ENCODE peak calls at places on chromosomes 4 and X, in ten cellular contexts. M, Z, T, A, R, O, I, Q, C and F are unnamed samples.
A peak's percentile ranks its signal among the peaks of the same experiment; 100 is the strongest.

GRCh38 chr4:114318309-114318708 is 280.3 kb upstream of the UGT8 start:
- DNase-seq in Z (no peak), C (no peak), R (no peak), I (no peak), Q (no peak), M (no peak), O (no peak), T (peak; percentile 9), A (no peak), F (no peak)

GRCh38 chrX:6071755-6072154 is 156.9 kb downstream of the NLGN4X start:
- DNase-seq in I (no peak), O (no peak), C (no peak), Z (no peak), R (no peak), M (no peak), Q (no peak), T (no peak), A (no peak), F (no peak)

GRCh38 chr4:94533405-94534223 is 81.9 kb downstream of the PDLIM5 start:
- DNase-seq in A (no peak), T (no peak), Z (no peak), Q (peak; percentile 63), M (no peak), R (no peak), C (no peak), I (no peak), O (no peak), F (no peak)

GRCh38 chrX:29530520-29530919 is 684.8 kb upstream of the MAGEB2 start:
- DNase-seq in Z (no peak), O (no peak), T (no peak), A (no peak), C (peak; percentile 39), Q (peak; percentile 71), R (peak; percentile 22), M (no peak), I (peak; percentile 27), F (no peak)

GRCh38 chr4:118270492-118270891 is 82.3 kb downstream of the PRSS12 start:
- DNase-seq in C (peak; percentile 74), Z (no peak), Q (peak; percentile 71), M (no peak), R (peak; percentile 72), I (peak; percentile 64), A (no peak), T (no peak), O (no peak), F (no peak)

GRCh38 chr4:84683065-84683464 is 100.1 kb downstream of the CDS1 start:
- DNase-seq in T (no peak), A (no peak), O (no peak), I (no peak), C (no peak), M (no peak), Z (no peak), R (no peak), Q (no peak), F (no peak)

GRCh38 chrX:87409113-87409841 is 108.3 kb upstream of the KLHL4 start:
- DNase-seq in Q (peak; percentile 45), O (no peak), A (peak; percentile 83), I (peak; percentile 3), Z (peak; percentile 15), M (peak; percentile 26), R (peak; percentile 96), C (peak; percentile 91), T (no peak), F (peak; percentile 3)

GRCh38 chrX:135697614-135698013 is 15.8 kb upstream of the CT45A1 start:
- DNase-seq in O (no peak), R (no peak), A (no peak), Z (no peak), T (no peak), Q (no peak), C (no peak), M (no peak), I (no peak), F (no peak)

GRCh38 chrX:133364201-133364600 is 51.1 kb downstream of the GPC4 start:
- DNase-seq in O (no peak), T (no peak), A (no peak), R (no peak), Q (no peak), M (no peak), Z (no peak), C (peak; percentile 1), I (peak; percentile 26), F (no peak)

GRCh38 chrX:81286608-81287007 is 84.7 kb downstream of the SH3BGRL start:
- DNase-seq in T (no peak), C (no peak), I (no peak), R (no peak), Z (no peak), O (no peak), M (no peak), Q (peak; percentile 47), A (no peak), F (no peak)

GRCh38 chr4:150583287-150584197 is 1.6 kb downstream of the MAB21L2 start:
- DNase-seq in A (no peak), Z (no peak), R (peak; percentile 51), M (no peak), O (no peak), C (peak; percentile 36), Q (no peak), I (no peak), T (no peak), F (peak; percentile 71)

GRCh38 chr4:8342651-8343050 is 73.1 kb downstream of the HTRA3 start:
- DNase-seq in C (no peak), Z (no peak), A (no peak), O (no peak), I (no peak), M (no peak), R (no peak), T (no peak), Q (no peak), F (no peak)

GRCh38 chr4:180058731-180059215 is 2184.4 kb upstream of the TENM3 start:
- DNase-seq in Z (no peak), R (peak; percentile 79), I (peak; percentile 44), C (peak; percentile 31), A (no peak), Q (no peak), O (peak; percentile 56), M (no peak), T (no peak), F (peak; percentile 53)

GRCh38 chr4:825063-825968 is 613 bp downstream of the CPLX1 start:
- DNase-seq in Z (no peak), Q (no peak), I (peak; percentile 43), O (peak; percentile 47), R (no peak), T (no peak), C (no peak), M (no peak), A (no peak), F (no peak)

GRCh38 chr4:53658029-53658428 is 66.7 kb upstream of the LNX1 start:
- DNase-seq in R (no peak), Z (no peak), T (no peak), M (no peak), O (no peak), Q (no peak), I (no peak), C (no peak), A (no peak), F (no peak)

GRCh38 chr4:76764251-76764650 is 133.7 kb downstream of the SOWAHB start:
- DNase-seq in O (no peak), M (no peak), A (no peak), R (peak; percentile 70), Q (peak; percentile 35), T (peak; percentile 70), C (peak; percentile 58), Z (no peak), I (peak; percentile 85), F (no peak)

GRCh38 chrX:20680998-20681397 is 414.3 kb upstream of the RPS6KA3 start:
- DNase-seq in I (peak; percentile 70), R (no peak), T (no peak), C (peak; percentile 39), A (no peak), Z (peak; percentile 22), O (no peak), M (no peak), Q (peak; percentile 5), F (no peak)

GRCh38 chr4:147482281-147482680 is 1.4 kb downstream of the EDNRA start:
- DNase-seq in Z (no peak), Q (peak; percentile 90), I (no peak), C (peak; percentile 41), A (no peak), T (no peak), M (no peak), R (peak; percentile 17), O (no peak), F (no peak)
- H3K4me3 ChIP-seq in Z (no peak overlapping the region), Q (no peak overlapping the region), I (no peak overlapping the region), C (no peak overlapping the region), A (peak overlapping the region; percentile 77), T (no peak overlapping the region), M (peak overlapping the region; percentile 77), R (peak overlapping the region; percentile 59), O (peak overlapping the region; percentile 62), F (no peak overlapping the region)

DNA sequence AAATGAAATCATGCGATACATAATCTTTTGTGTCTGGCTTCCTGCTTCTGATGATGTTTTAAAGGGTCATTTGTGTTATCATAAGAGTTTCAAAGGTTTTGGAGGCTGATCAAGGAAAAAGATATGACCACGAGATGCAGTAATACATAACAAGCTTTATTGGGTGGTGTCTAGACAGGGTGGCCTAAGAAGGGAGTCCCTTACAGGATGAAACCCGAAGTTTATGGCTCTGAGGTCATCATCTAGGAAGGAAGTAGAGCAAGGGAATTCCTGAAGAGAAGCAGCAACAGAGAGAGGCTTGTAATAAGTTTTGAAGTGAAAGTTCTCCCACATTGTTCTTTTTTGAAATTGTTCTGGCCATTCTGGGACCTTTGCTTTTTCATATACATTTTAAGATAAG is 40.8 kb upstream of the SOD3 start:
- DNase-seq in A (no peak), C (no peak), O (no peak), R (no peak), Q (peak; percentile 48), Z (no peak), T (no peak), I (no peak), M (no peak), F (no peak)
- H3K4me3 ChIP-seq in A (no peak overlapping the region), C (no peak overlapping the region), O (no peak overlapping the region), R (no peak overlapping the region), Q (no peak overlapping the region), Z (no peak overlapping the region), T (no peak overlapping the region), I (no peak overlapping the region), M (no peak overlapping the region), F (no peak overlapping the region)

DNA sequence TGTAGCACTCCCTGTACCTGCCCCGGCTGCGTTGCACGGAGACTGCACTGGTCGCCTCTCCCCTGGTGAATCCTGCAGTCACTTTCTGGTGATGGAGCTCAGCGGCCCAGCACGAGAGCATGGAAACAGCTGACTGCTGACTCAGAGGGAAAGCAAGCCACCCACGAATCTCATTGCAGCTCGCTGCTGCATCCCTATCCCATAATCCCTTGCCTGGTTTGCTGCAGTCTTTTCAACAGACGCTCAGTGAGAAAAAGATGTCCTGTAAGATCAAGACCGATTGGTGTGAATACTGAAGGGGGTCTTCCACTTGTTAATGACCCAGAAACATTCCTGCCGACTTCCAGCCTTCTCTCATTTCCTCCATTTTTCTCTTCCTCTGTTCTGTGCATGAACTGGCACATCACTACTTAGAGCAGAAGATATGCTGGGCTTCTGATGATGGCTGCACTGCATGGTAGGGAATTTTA is 52.9 kb downstream of the TRIM2 start:
- DNase-seq in C (peak; percentile 59), R (peak; percentile 73), A (no peak), O (no peak), Z (no peak), I (peak; percentile 85), Q (no peak), M (no peak), T (no peak), F (no peak)
- H3K4me3 ChIP-seq in C (no peak overlapping the region), R (peak overlapping the region; percentile 38), A (no peak overlapping the region), O (no peak overlapping the region), Z (no peak overlapping the region), I (peak overlapping the region; percentile 48), Q (no peak overlapping the region), M (peak overlapping the region; percentile 45), T (no peak overlapping the region), F (no peak overlapping the region)

GRCh38 chrX:71252221-71252620 is 1.7 kb downstream of the ZMYM3 start:
- DNase-seq in T (no peak), M (no peak), I (no peak), C (no peak), R (no peak), A (no peak), Z (no peak), O (no peak), Q (no peak), F (no peak)
- H3K4me3 ChIP-seq in T (peak overlapping the region; percentile 5), M (no peak overlapping the region), I (no peak overlapping the region), C (no peak overlapping the region), R (no peak overlapping the region), A (no peak overlapping the region), Z (no peak overlapping the region), O (no peak overlapping the region), Q (no peak overlapping the region), F (no peak overlapping the region)